ENCODE peak calls at places on chromosome 11, in four cellular contexts. One of them, this sample, is unnamed.

GRCh38 chr11:64996327-64996709 is 453 bp downstream of the BATF2 start:
- DNase-seq in colonic mucosa: no peak
- DNase-seq in Panc1: no peak
- DNase-seq in prostate gland: no peak
- DNase-seq in this sample: no peak

GRCh38 chr11:128739589-128739988 is 45.7 kb downstream of the FLI1 start:
- DNase-seq in colonic mucosa: no peak
- DNase-seq in Panc1: no peak
- DNase-seq in prostate gland: no peak
- DNase-seq in this sample: no peak

GRCh38 chr11:64841592-64842365 is 2.7 kb downstream of the CDC42BPG start:
- DNase-seq in colonic mucosa: no peak
- DNase-seq in Panc1: no peak
- DNase-seq in prostate gland: peak; percentile 57
- DNase-seq in this sample: no peak

GRCh38 chr11:79025622-79026021 is 415.2 kb downstream of the TENM4 start:
- DNase-seq in colonic mucosa: no peak
- DNase-seq in Panc1: no peak
- DNase-seq in prostate gland: no peak
- DNase-seq in this sample: no peak

GRCh38 chr11:128522943-128523518 is 64.3 kb downstream of the ETS1 start:
- DNase-seq in colonic mucosa: no peak
- DNase-seq in Panc1: no peak
- DNase-seq in prostate gland: no peak
- DNase-seq in this sample: no peak

GRCh38 chr11:79439893-79440450 is 858 bp downstream of the TENM4 start:
- DNase-seq in colonic mucosa: peak; percentile 19
- DNase-seq in Panc1: no peak
- DNase-seq in prostate gland: no peak
- DNase-seq in this sample: peak; percentile 24

GRCh38 chr11:67368621-67369020 is 4.8 kb downstream of the CLCF1 start:
- DNase-seq in colonic mucosa: no peak
- DNase-seq in Panc1: no peak
- DNase-seq in prostate gland: no peak
- DNase-seq in this sample: no peak

GRCh38 chr11:74773481-74773880 is 24.8 kb downstream of the RNF169 start:
- DNase-seq in colonic mucosa: no peak
- DNase-seq in Panc1: no peak
- DNase-seq in prostate gland: no peak
- DNase-seq in this sample: no peak

GRCh38 chr11:1878134-1879031 is 13.3 kb downstream of the PRR33 start:
- DNase-seq in colonic mucosa: peak; percentile 29
- DNase-seq in Panc1: no peak
- DNase-seq in prostate gland: no peak
- DNase-seq in this sample: peak; percentile 19

GRCh38 chr11:70307176-70307575 is 36.7 kb downstream of the PPFIA1 start:
- DNase-seq in colonic mucosa: no peak
- DNase-seq in Panc1: no peak
- DNase-seq in prostate gland: no peak
- DNase-seq in this sample: no peak

GRCh38 chr11:116109228-116109627 is 605.0 kb upstream of the CADM1 start:
- DNase-seq in colonic mucosa: no peak
- DNase-seq in Panc1: no peak
- DNase-seq in prostate gland: no peak
- DNase-seq in this sample: no peak

GRCh38 chr11:115488945-115489344 is 15.3 kb downstream of the CADM1 start:
- DNase-seq in colonic mucosa: no peak
- DNase-seq in Panc1: no peak
- DNase-seq in prostate gland: no peak
- DNase-seq in this sample: no peak

GRCh38 chr11:100918551-100919500 is 210.8 kb downstream of the PGR start:
- DNase-seq in colonic mucosa: peak; percentile 32
- DNase-seq in Panc1: no peak
- DNase-seq in prostate gland: no peak
- DNase-seq in this sample: no peak

GRCh38 chr11:111930472-111930871 is 6.7 kb upstream of the DIXDC1 start:
- DNase-seq in colonic mucosa: no peak
- DNase-seq in Panc1: no peak
- DNase-seq in prostate gland: no peak
- DNase-seq in this sample: no peak

GRCh38 chr11:132405728-132406127 is 1035.3 kb downstream of the NTM start:
- DNase-seq in colonic mucosa: no peak
- DNase-seq in Panc1: no peak
- DNase-seq in prostate gland: no peak
- DNase-seq in this sample: no peak

GRCh38 chr11:9254416-9254815 is 10.7 kb downstream of the DENND5A start:
- DNase-seq in colonic mucosa: no peak
- DNase-seq in Panc1: no peak
- DNase-seq in prostate gland: no peak
- DNase-seq in this sample: no peak

GRCh38 chr11:115194798-115195101 is 309.5 kb downstream of the CADM1 start:
- DNase-seq in colonic mucosa: no peak
- DNase-seq in Panc1: no peak
- DNase-seq in prostate gland: no peak
- DNase-seq in this sample: no peak

GRCh38 chr11:34621876-34622275 is 983 bp downstream of the EHF start:
- DNase-seq in colonic mucosa: no peak
- DNase-seq in Panc1: no peak
- DNase-seq in prostate gland: no peak
- DNase-seq in this sample: no peak

GRCh38 chr11:131109256-131109655 is 193.0 kb upstream of the SNX19 start:
- DNase-seq in colonic mucosa: no peak
- DNase-seq in Panc1: no peak
- DNase-seq in prostate gland: no peak
- DNase-seq in this sample: no peak

GRCh38 chr11:87290304-87290922 is 252.7 kb downstream of the TMEM135 start:
- DNase-seq in colonic mucosa: no peak
- DNase-seq in Panc1: peak; percentile 33
- DNase-seq in prostate gland: no peak
- DNase-seq in this sample: no peak

GRCh38 chr11:129610125-129610524 is 205.5 kb upstream of the TMEM45B start:
- DNase-seq in colonic mucosa: no peak
- DNase-seq in Panc1: no peak
- DNase-seq in prostate gland: no peak
- DNase-seq in this sample: no peak

GRCh38 chr11:71396548-71397123 is 51.6 kb downstream of the DHCR7 start:
- DNase-seq in colonic mucosa: no peak
- DNase-seq in Panc1: no peak
- DNase-seq in prostate gland: no peak
- DNase-seq in this sample: no peak

GRCh38 chr11:2276999-2277328 is 6.6 kb upstream of the ASCL2 start:
- DNase-seq in colonic mucosa: peak; percentile 15
- DNase-seq in Panc1: no peak
- DNase-seq in prostate gland: no peak
- DNase-seq in this sample: no peak

GRCh38 chr11:68505596-68505995 is 45.0 kb downstream of the PPP6R3 start:
- DNase-seq in colonic mucosa: no peak
- DNase-seq in Panc1: no peak
- DNase-seq in prostate gland: no peak
- DNase-seq in this sample: no peak

GRCh38 chr11:128334311-128335044 is 252.9 kb downstream of the ETS1 start:
- DNase-seq in colonic mucosa: no peak
- DNase-seq in Panc1: no peak
- DNase-seq in prostate gland: no peak
- DNase-seq in this sample: no peak

GRCh38 chr11:116637766-116638165 is 135.0 kb downstream of the BUD13 start:
- DNase-seq in colonic mucosa: no peak
- DNase-seq in Panc1: no peak
- DNase-seq in prostate gland: no peak
- DNase-seq in this sample: no peak

GRCh38 chr11:66188580-66188979 is 79.9 kb upstream of the RAB1B start:
- DNase-seq in colonic mucosa: no peak
- DNase-seq in Panc1: no peak
- DNase-seq in prostate gland: no peak
- DNase-seq in this sample: no peak

GRCh38 chr11:27770576-27770975 is 70.3 kb upstream of the BDNF start:
- DNase-seq in colonic mucosa: no peak
- DNase-seq in Panc1: no peak
- DNase-seq in prostate gland: no peak
- DNase-seq in this sample: no peak

GRCh38 chr11:6061475-6061874 is 30.9 kb upstream of the OR56A1 start:
- DNase-seq in colonic mucosa: no peak
- DNase-seq in Panc1: no peak
- DNase-seq in prostate gland: no peak
- DNase-seq in this sample: no peak

GRCh38 chr11:130315354-130315970 is 745 bp upstream of the ZBTB44 start:
- DNase-seq in colonic mucosa: peak; percentile 57
- DNase-seq in Panc1: no peak
- DNase-seq in prostate gland: peak; percentile 14
- DNase-seq in this sample: peak; percentile 71

GRCh38 chr11:63769044-63769718 is 606 bp upstream of the ZFTA start:
- DNase-seq in colonic mucosa: peak; percentile 32
- DNase-seq in Panc1: no peak
- DNase-seq in prostate gland: no peak
- DNase-seq in this sample: no peak

GRCh38 chr11:46363031-46363407 is 15.8 kb downstream of the DGKZ start:
- DNase-seq in colonic mucosa: no peak
- DNase-seq in Panc1: no peak
- DNase-seq in prostate gland: no peak
- DNase-seq in this sample: peak; percentile 81

GRCh38 chr11:35794850-35795249 is 132.3 kb downstream of the TRIM44 start:
- DNase-seq in colonic mucosa: no peak
- DNase-seq in Panc1: no peak
- DNase-seq in prostate gland: no peak
- DNase-seq in this sample: no peak

GRCh38 chr11:59802639-59803176 is 7.9 kb downstream of the MRPL16 start:
- DNase-seq in colonic mucosa: peak; percentile 60
- DNase-seq in Panc1: peak; percentile 28
- DNase-seq in prostate gland: peak; percentile 47
- DNase-seq in this sample: no peak

DNA sequence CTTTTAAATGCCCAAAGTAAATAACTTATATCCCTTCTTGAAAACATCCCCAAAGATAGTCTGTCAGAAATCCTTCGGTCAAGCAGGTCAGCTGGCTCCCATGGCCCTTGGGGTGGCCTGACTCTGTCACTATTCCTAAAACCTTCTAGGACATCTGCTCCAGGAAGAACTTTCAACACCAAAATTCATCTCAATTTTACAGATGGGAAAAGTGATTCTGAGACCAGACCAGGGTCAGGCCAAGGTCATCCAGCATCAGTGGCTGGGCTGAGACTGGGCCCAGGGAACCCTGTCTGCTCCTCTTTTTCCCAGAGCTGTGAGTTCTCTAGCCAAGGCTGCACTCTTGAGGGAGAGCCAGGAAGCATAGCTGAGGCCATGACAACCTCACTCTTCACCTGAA is 16.6 kb upstream of the PRG2 start:
- DNase-seq in colonic mucosa: no peak
- DNase-seq in Panc1: no peak
- DNase-seq in prostate gland: no peak
- DNase-seq in this sample: no peak
- H3K4me3 ChIP-seq in colonic mucosa: no peak overlapping the region
- H3K4me3 ChIP-seq in Panc1: no peak overlapping the region
- H3K4me3 ChIP-seq in prostate gland: no peak overlapping the region
- H3K4me3 ChIP-seq in this sample: no peak overlapping the region

GRCh38 chr11:102446606-102447005 is 6.0 kb downstream of the TMEM123 start:
- DNase-seq in colonic mucosa: no peak
- DNase-seq in Panc1: no peak
- DNase-seq in prostate gland: no peak
- DNase-seq in this sample: no peak
- H3K4me1 ChIP-seq in colonic mucosa: peaks cover 3% of the 10 kb centered on the region
- H3K4me1 ChIP-seq in Panc1: peaks cover 56% of the 10 kb centered on the region
- H3K4me1 ChIP-seq in prostate gland: no peaks in the 10 kb centered on the region
- H3K4me1 ChIP-seq in this sample: no peaks in the 10 kb centered on the region

DNA sequence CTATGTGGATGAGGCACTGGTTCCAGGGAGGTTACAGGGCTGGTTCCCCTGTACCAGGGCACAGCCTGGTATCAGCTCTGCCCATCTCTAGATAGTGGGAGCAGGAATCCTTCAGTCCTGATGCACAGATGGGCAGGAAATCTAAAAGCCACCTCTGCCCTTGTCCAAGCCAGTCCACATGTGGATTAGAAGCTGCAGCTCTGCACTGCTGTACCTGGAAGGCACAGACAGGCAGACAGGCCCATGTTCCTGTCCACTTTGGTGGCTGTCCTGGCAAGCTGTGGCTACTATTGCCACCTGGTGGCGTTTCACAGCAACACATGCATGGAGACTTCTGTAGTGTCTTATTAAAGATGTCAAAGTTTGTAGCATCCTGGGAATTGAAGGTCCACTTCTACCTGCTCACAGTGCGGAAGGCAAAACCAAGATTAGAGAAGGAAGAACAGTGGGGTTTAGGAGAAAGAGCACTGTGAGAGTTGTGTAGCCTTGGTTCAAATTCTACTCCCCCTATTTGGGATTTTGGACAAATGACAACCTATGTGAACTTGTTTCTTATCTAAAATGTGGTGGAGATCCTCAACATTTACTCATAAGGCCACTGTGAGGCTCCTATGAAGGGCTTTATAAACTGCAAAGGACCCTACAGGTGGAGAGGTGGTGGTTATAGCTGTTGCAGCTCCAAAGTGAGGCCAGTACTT is 30.1 kb downstream of the NAV2 start:
- DNase-seq in colonic mucosa: peak; percentile 80
- DNase-seq in Panc1: peak; percentile 46
- DNase-seq in prostate gland: peak; percentile 80
- DNase-seq in this sample: peak; percentile 79
- TF ChIP-seq CTCF in colonic mucosa: peak; percentile 86
- TF ChIP-seq CTCF in Panc1: peak; percentile 86
- TF ChIP-seq CTCF in prostate gland: peak; percentile 96
- TF ChIP-seq CTCF in this sample: peak; percentile 91

GRCh38 chr11:76206327-76207081 is at the start of gene WNT11:
- DNase-seq in colonic mucosa: peak; percentile 79
- DNase-seq in Panc1: no peak
- DNase-seq in prostate gland: peak; percentile 52
- DNase-seq in this sample: no peak
- H3K4me3 ChIP-seq in colonic mucosa: peak within 1 kb of the TSS; percentile 71
- H3K4me3 ChIP-seq in Panc1: peak within 1 kb of the TSS; percentile 93
- H3K4me3 ChIP-seq in prostate gland: peak within 1 kb of the TSS; percentile 41
- H3K4me3 ChIP-seq in this sample: peak within 1 kb of the TSS; percentile 52

DNA sequence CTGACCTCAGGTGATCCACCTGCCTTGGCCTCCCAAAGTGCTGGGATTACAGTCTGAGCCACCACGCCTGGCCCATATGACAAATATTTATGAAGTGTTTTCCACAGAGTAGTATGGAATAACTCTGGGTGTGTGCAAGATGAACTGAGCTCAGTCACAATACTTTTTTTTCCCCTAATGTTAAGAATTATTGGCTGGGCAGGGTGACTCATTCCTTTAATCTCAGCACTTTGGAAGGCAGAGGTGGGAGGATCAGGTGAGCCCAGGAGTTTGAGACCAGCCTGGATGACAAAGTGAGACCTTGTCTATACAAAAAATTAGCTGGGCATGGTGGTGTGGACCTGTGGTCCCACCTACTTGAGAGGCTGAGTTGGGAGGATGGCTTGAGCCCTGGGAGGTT is 6.4 kb downstream of the PTPRJ start:
- DNase-seq in colonic mucosa: no peak
- DNase-seq in Panc1: no peak
- DNase-seq in prostate gland: no peak
- DNase-seq in this sample: no peak
- H3K4me1 ChIP-seq in colonic mucosa: peaks cover 40% of the 10 kb centered on the region
- H3K4me1 ChIP-seq in Panc1: peaks cover 71% of the 10 kb centered on the region
- H3K4me1 ChIP-seq in prostate gland: peaks cover 6% of the 10 kb centered on the region
- H3K4me1 ChIP-seq in this sample: peaks cover 3% of the 10 kb centered on the region